ENCODE peak calls at places on chromosomes 2 and 18, in nine cellular contexts. Z is astrocyte of the cerebellum, W is tibial nerve, H is ovary, I is A549, C is GM13976, X is fibroblast of lung, E is NB4, N is SK-N-SH. B is an unnamed sample.

GRCh38 chr2:12717988-12718661 is 1.4 kb downstream of the TRIB2 start:
- DNase-seq in X (peak), N (peak), H (peak), I (no peak), W (no peak), C (peak), Z (no peak), E (peak), B (no peak)

GRCh38 chr2:9440058-9440727 is 16.7 kb downstream of the CPSF3 start:
- DNase-seq in I (no peak), E (no peak), N (no peak), X (peak), W (no peak), C (no peak), Z (no peak), H (no peak), B (no peak)

GRCh38 chr2:236042087-236042486 is 126.1 kb downstream of the GBX2 start:
- DNase-seq in Z (no peak), E (no peak), X (no peak), I (no peak), N (no peak), W (no peak), C (no peak), H (no peak), B (no peak)

GRCh38 chr2:76640905-76641304 is 881.3 kb downstream of the LRRTM4 start:
- DNase-seq in C (no peak), Z (no peak), N (no peak), X (no peak), W (no peak), E (no peak), I (no peak), H (no peak), B (no peak)

GRCh38 chr2:98123286-98123685 is 36.3 kb downstream of the VWA3B start:
- DNase-seq in Z (no peak), X (no peak), N (no peak), W (no peak), E (peak), I (no peak), C (no peak), H (no peak), B (no peak)

GRCh38 chr2:192500550-192501200 is 305.9 kb upstream of the TMEFF2 start:
- DNase-seq in I (peak), H (no peak), W (no peak), C (no peak), N (no peak), X (peak), E (peak), Z (peak), B (no peak)

GRCh38 chr2:173075056-173075780 is 428 bp upstream of the MAP3K20 start:
- DNase-seq in E (no peak), N (no peak), I (no peak), X (no peak), C (no peak), Z (no peak), H (no peak), W (no peak), B (no peak)

GRCh38 chr2:62460175-62460574 is 45.8 kb downstream of the TMEM17 start:
- DNase-seq in N (no peak), C (no peak), X (no peak), I (no peak), W (no peak), Z (no peak), E (no peak), H (no peak), B (no peak)

GRCh38 chr2:119028327-119029174 is 86.6 kb downstream of the MARCO start:
- DNase-seq in E (peak), C (peak), H (peak), X (peak), Z (no peak), N (peak), I (peak), W (no peak), B (no peak)

GRCh38 chr2:176854062-176854461 is 358.5 kb upstream of the HNRNPA3 start:
- DNase-seq in W (no peak), C (no peak), I (no peak), H (no peak), N (no peak), Z (no peak), X (no peak), E (no peak), B (no peak)

GRCh38 chr2:23697676-23698075 is 229.2 kb downstream of the ATAD2B start:
- DNase-seq in I (no peak), Z (no peak), C (no peak), E (no peak), N (peak), W (no peak), X (peak), H (no peak), B (no peak)

GRCh38 chr18:7017013-7017412 is 100.6 kb downstream of the LAMA1 start:
- DNase-seq in C (no peak), Z (no peak), H (no peak), I (no peak), N (no peak), X (no peak), E (no peak), W (no peak), B (no peak)

GRCh38 chr2:62195421-62196277 is at the start of gene B3GNT2:
- DNase-seq in W (peak), E (peak), N (peak), I (peak), H (peak), C (peak), Z (peak), X (peak), B (peak)

GRCh38 chr2:35409762-35410161 is 945.8 kb upstream of the CRIM1 start:
- DNase-seq in C (no peak), H (no peak), W (no peak), E (no peak), I (no peak), Z (no peak), X (no peak), N (no peak), B (no peak)

GRCh38 chr2:6764968-6765723 is 100.6 kb downstream of the CMPK2 start:
- DNase-seq in I (no peak), C (no peak), N (no peak), H (no peak), X (no peak), Z (no peak), W (no peak), E (no peak), B (no peak)

GRCh38 chr18:48385595-48385994 is 23.6 kb downstream of the ZBTB7C start:
- DNase-seq in W (no peak), N (no peak), H (no peak), I (no peak), Z (no peak), E (no peak), C (no peak), X (no peak), B (no peak)

GRCh38 chr2:36683002-36683401 is 13.5 kb upstream of the VIT start:
- DNase-seq in N (no peak), X (no peak), Z (no peak), I (no peak), E (no peak), W (no peak), H (no peak), C (no peak), B (no peak)

GRCh38 chr18:70289351-70290330 is 796 bp downstream of the SOCS6 start:
- DNase-seq in C (peak), I (no peak), E (peak), Z (no peak), W (no peak), X (peak), H (peak), N (peak), B (no peak)

GRCh38 chr2:42878581-42878980 is 86.2 kb upstream of the HAAO start:
- DNase-seq in X (no peak), C (peak), W (no peak), N (no peak), E (no peak), H (no peak), Z (no peak), I (no peak), B (no peak)

GRCh38 chr2:17441055-17441771 is 77.0 kb downstream of the RAD51AP2 start:
- DNase-seq in E (no peak), C (no peak), Z (no peak), W (no peak), X (no peak), N (no peak), I (no peak), H (no peak), B (no peak)

GRCh38 chr2:138720035-138720589 is 60.1 kb downstream of the NXPH2 start:
- DNase-seq in C (no peak), W (no peak), I (no peak), Z (no peak), N (no peak), X (no peak), E (no peak), H (no peak), B (no peak)

GRCh38 chr2:84888401-84889276 is 7.8 kb upstream of the TRABD2A start:
- DNase-seq in H (peak), X (peak), Z (no peak), C (peak), E (peak), I (no peak), W (no peak), N (no peak), B (peak)

GRCh38 chr2:8255448-8255800 is 426.4 kb upstream of the ID2 start:
- DNase-seq in W (no peak), N (no peak), X (no peak), Z (no peak), E (no peak), H (no peak), C (no peak), I (no peak), B (no peak)

GRCh38 chr2:19818039-19818438 is 83.7 kb downstream of the TTC32 start:
- DNase-seq in W (no peak), N (no peak), I (no peak), Z (no peak), H (no peak), E (no peak), X (peak), C (no peak), B (no peak)

GRCh38 chr2:70790079-70790963 is at the start of gene FIGLA:
- DNase-seq in C (no peak), I (no peak), Z (no peak), E (no peak), X (no peak), N (peak), H (no peak), W (no peak), B (no peak)

GRCh38 chr2:64807417-64807816 is 153.7 kb upstream of the SERTAD2 start:
- DNase-seq in W (no peak), Z (peak), I (peak), X (peak), N (no peak), E (peak), H (no peak), C (peak), B (peak)

GRCh38 chr2:43777306-43777926 is 3.6 kb downstream of the DYNC2LI1 start:
- DNase-seq in X (peak), N (no peak), E (no peak), W (no peak), I (no peak), H (no peak), Z (no peak), C (no peak), B (no peak)

GRCh38 chr2:69380072-69380917 is 6.7 kb downstream of the GFPT1 start:
- DNase-seq in H (no peak), I (peak), N (no peak), W (no peak), E (no peak), Z (no peak), X (no peak), C (no peak), B (no peak)

DNA sequence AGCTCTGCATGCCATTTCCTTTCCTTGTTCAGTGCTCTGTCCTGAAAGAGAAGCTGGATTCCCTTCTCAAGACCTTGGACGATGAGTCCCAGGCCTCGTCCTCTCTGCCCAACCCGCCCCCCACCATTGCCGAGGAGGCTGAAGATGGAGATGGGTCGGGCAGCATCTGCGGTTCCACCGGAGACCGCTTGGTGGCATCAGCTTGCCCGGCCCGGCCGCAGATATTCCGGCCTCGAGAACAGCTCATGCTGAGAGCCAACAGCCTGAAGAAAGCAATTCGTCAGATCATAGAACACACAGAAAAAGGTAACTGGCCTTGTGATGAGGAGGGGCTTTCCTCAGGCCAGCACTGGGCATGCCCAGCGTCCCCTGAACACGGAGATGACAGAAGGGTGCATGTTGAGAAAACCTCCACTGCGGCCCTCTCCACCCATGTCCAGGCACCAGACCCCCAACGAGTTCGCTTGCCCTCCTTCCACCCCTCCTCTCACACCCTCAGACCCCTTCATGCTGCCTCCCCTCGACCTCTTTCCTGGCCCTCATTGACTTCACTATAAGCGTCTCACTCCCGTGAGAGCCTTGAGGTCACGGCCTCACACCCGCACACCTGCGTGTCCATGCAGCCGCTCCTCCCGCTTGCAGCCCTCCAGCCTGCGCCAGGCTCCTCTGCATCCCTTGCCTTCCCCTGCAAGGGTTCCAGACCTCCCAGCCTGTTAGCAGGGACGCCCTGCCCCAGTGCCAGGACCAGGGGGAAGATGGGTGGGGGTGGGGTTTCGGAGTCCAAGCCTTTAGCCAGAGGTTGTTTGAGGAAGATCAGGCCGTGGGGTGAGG is 95.0 kb downstream of the DGKD start:
- DNase-seq in C (peak), W (no peak), N (peak), H (peak), E (no peak), I (peak), X (peak), Z (peak), B (no peak)
- TF ChIP-seq CTCF in C (no peak), W (peak), N (peak), H (peak), E (no peak), I (peak), X (peak), Z (peak), B (peak)

GRCh38 chr2:75155115-75155514 is 44.2 kb downstream of the TACR1 start:
- DNase-seq in X (no peak), N (peak), H (no peak), Z (no peak), E (no peak), C (no peak), I (no peak), W (no peak), B (no peak)

GRCh38 chr2:75153221-75153620 is 46.1 kb downstream of the TACR1 start:
- DNase-seq in I (peak), X (no peak), H (no peak), C (no peak), Z (no peak), N (no peak), W (no peak), E (no peak), B (no peak)

GRCh38 chr2:75162897-75163296 is 36.4 kb downstream of the TACR1 start:
- DNase-seq in H (no peak), Z (no peak), C (peak), W (no peak), X (no peak), I (no peak), N (no peak), E (peak), B (no peak)

GRCh38 chr2:75157435-75157834 is 41.9 kb downstream of the TACR1 start:
- DNase-seq in H (no peak), Z (no peak), I (no peak), N (peak), W (no peak), C (peak), X (no peak), E (no peak), B (no peak)
- TF ChIP-seq CTCF in H (no peak), Z (peak), I (peak), N (peak), W (no peak), C (no peak), X (no peak), E (no peak), B (no peak)

DNA sequence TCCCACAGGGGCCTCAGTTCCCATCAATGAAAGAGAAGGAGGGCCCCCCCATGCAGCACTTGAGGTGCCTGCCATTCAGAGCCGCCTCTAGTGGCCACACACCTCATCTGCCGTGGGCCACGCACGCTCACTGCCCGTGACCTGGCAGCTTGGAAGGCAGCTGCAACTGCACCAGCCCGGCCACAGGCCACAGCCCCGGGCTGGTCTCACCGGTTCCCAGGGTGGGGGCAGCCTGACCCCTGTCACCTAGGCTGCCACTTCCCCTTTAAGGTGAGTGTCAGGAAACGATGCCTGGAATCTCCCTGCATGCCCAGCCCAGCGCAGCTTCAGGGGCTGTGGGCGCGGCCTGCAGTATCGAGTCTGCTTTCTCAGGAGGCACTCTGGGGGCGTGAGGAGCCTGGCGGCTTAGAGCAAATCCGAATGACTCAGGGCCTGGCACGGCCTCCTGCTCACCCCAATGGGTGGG is 2.6 kb downstream of the MAB21L4 start:
- DNase-seq in E (no peak), I (no peak), Z (no peak), H (no peak), W (no peak), X (no peak), C (no peak), N (no peak), B (no peak)
- TF ChIP-seq CTCF in E (no peak), I (no peak), Z (no peak), H (no peak), W (no peak), X (no peak), C (no peak), N (no peak), B (no peak)

GRCh38 chr2:99403084-99403483 is 65.9 kb downstream of the EIF5B start:
- DNase-seq in Z (no peak), X (no peak), E (no peak), I (no peak), H (no peak), W (no peak), N (no peak), C (no peak), B (no peak)

GRCh38 chr2:99401841-99402240 is 64.7 kb downstream of the EIF5B start:
- DNase-seq in H (no peak), W (no peak), N (no peak), C (no peak), X (no peak), E (no peak), I (no peak), Z (no peak), B (no peak)

GRCh38 chr2:99404800-99405669 is 67.8 kb downstream of the EIF5B start:
- DNase-seq in H (no peak), I (no peak), E (no peak), W (no peak), C (no peak), X (no peak), N (no peak), Z (no peak), B (no peak)

GRCh38 chr2:99404039-99404799 is 67.0 kb downstream of the EIF5B start:
- DNase-seq in E (peak), X (no peak), W (no peak), C (no peak), I (no peak), H (no peak), Z (no peak), N (no peak), B (no peak)

DNA sequence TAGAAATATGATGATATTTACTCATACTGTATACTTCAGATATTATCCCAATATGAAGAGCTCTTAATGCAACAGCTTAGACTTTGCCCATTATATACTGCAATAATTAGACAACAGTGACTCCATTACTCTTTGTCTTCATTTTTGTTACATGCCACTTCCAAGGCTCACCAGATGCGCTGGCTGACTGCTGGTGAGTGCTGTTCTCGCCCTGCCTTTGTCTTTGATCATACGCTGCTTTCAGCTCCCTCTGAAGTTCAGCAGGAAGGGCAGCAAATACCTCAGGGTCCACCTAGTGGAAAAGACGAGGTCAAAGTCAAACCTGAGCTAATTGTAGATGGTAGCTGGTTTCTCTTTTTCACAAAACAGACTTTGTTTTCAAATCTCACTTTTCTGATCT is 66.3 kb downstream of the EIF5B start:
- DNase-seq in X (no peak), N (no peak), I (peak), E (no peak), Z (no peak), H (no peak), C (no peak), W (no peak), B (no peak)
- TF ChIP-seq CTCF in X (no peak), N (peak), I (no peak), E (no peak), Z (peak), H (no peak), C (no peak), W (no peak), B (no peak)

DNA sequence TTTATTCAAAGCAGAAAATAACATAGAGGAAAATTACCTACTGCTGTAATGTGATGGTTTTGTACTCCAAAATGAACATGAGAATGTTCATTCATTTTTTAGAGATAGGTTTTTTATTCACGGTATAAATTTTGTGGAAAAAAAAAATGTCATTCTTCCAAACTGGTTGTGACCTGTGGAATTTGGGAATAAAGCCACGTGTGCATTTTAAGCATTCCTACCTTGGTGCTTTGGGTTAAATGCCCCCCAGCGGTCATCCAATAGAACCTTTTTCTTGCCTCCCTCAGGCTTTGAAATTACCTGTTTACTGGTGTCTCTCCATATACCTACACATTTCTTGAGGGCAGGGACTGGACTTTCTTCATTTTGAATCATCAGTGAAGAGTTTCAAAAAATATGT is 740.7 kb downstream of the DPP10 start:
- DNase-seq in E (no peak), H (no peak), C (no peak), W (no peak), X (no peak), N (no peak), I (no peak), Z (no peak), B (no peak)
- TF ChIP-seq CTCF in E (no peak), H (no peak), C (no peak), W (no peak), X (no peak), N (no peak), I (no peak), Z (no peak), B (no peak)

GRCh38 chr2:21658269-21658668 is 534.5 kb downstream of the TDRD15 start:
- DNase-seq in I (no peak), W (no peak), X (no peak), C (no peak), N (no peak), Z (no peak), H (no peak), E (no peak), B (no peak)
- TF ChIP-seq CTCF in I (no peak), W (no peak), X (no peak), C (no peak), N (no peak), Z (no peak), H (no peak), E (no peak), B (no peak)

GRCh38 chr2:104736026-104736425 is 117.9 kb upstream of the POU3F3 start:
- DNase-seq in I (no peak), H (no peak), N (no peak), W (no peak), X (no peak), E (no peak), Z (no peak), C (no peak), B (no peak)

GRCh38 chr2:104734937-104735586 is 118.9 kb upstream of the POU3F3 start:
- DNase-seq in I (no peak), Z (no peak), W (no peak), H (no peak), E (peak), C (no peak), X (no peak), N (no peak), B (no peak)

GRCh38 chr2:104733544-104733943 is 120.4 kb upstream of the POU3F3 start:
- DNase-seq in E (peak), C (no peak), N (peak), H (no peak), Z (no peak), X (no peak), W (no peak), I (peak), B (no peak)
- TF ChIP-seq CTCF in E (peak), C (peak), N (peak), H (no peak), Z (peak), X (no peak), W (no peak), I (no peak), B (peak)